ENCODE peak calls at places on chromosomes 2 and 18, in nine cellular contexts. One of them, this sample, is unnamed.
A peak's percentile ranks its signal among the peaks of the same experiment; 100 is the strongest.

GRCh38 chr2:40213071-40213470 is 238.8 kb downstream of the SLC8A1 start:
- DNase-seq in IMR-90: peak; percentile 83
- DNase-seq in OCI-LY7: no peak
- DNase-seq in MM.1S: no peak
- DNase-seq in astrocyte: peak; percentile 70
- DNase-seq in HCT116: no peak
- DNase-seq in PC-9: no peak
- DNase-seq in H9: no peak
- DNase-seq in PC-3: peak; percentile 49
- DNase-seq in this sample: peak; percentile 51

GRCh38 chr2:113278073-113278811 is 479 bp downstream of the PAX8 start:
- DNase-seq in MM.1S: no peak
- DNase-seq in IMR-90: no peak
- DNase-seq in PC-9: no peak
- DNase-seq in HCT116: no peak
- DNase-seq in astrocyte: no peak
- DNase-seq in OCI-LY7: no peak
- DNase-seq in H9: peak; percentile 37
- DNase-seq in PC-3: no peak
- DNase-seq in this sample: no peak

GRCh38 chr2:28391564-28392296 is 928 bp upstream of the FOSL2 start:
- DNase-seq in PC-3: peak; percentile 81
- DNase-seq in MM.1S: peak; percentile 87
- DNase-seq in PC-9: peak; percentile 84
- DNase-seq in HCT116: peak; percentile 65
- DNase-seq in IMR-90: peak; percentile 79
- DNase-seq in H9: peak; percentile 74
- DNase-seq in astrocyte: peak; percentile 80
- DNase-seq in OCI-LY7: peak; percentile 68
- DNase-seq in this sample: peak; percentile 93

GRCh38 chr2:64145119-64145518 is 899 bp upstream of the PELI1 start:
- DNase-seq in HCT116: no peak
- DNase-seq in PC-9: no peak
- DNase-seq in PC-3: no peak
- DNase-seq in OCI-LY7: no peak
- DNase-seq in H9: no peak
- DNase-seq in IMR-90: no peak
- DNase-seq in MM.1S: no peak
- DNase-seq in astrocyte: no peak
- DNase-seq in this sample: no peak

GRCh38 chr2:210502997-210503621 is 26.6 kb upstream of the LANCL1 start:
- DNase-seq in PC-9: peak; percentile 0
- DNase-seq in IMR-90: peak; percentile 49
- DNase-seq in H9: peak; percentile 37
- DNase-seq in astrocyte: peak; percentile 18
- DNase-seq in PC-3: peak; percentile 72
- DNase-seq in OCI-LY7: peak; percentile 48
- DNase-seq in MM.1S: peak; percentile 27
- DNase-seq in HCT116: peak; percentile 13
- DNase-seq in this sample: no peak

GRCh38 chr2:233828546-233829192 is 25.7 kb downstream of the HJURP start:
- DNase-seq in PC-9: no peak
- DNase-seq in IMR-90: no peak
- DNase-seq in astrocyte: no peak
- DNase-seq in H9: peak; percentile 42
- DNase-seq in HCT116: no peak
- DNase-seq in MM.1S: no peak
- DNase-seq in PC-3: no peak
- DNase-seq in OCI-LY7: no peak
- DNase-seq in this sample: peak; percentile 25

GRCh38 chr2:239192975-239193374 is 207.8 kb downstream of the HDAC4 start:
- DNase-seq in OCI-LY7: no peak
- DNase-seq in PC-3: no peak
- DNase-seq in IMR-90: no peak
- DNase-seq in HCT116: no peak
- DNase-seq in astrocyte: no peak
- DNase-seq in H9: no peak
- DNase-seq in PC-9: no peak
- DNase-seq in MM.1S: no peak
- DNase-seq in this sample: peak; percentile 49

GRCh38 chr2:176879596-176879995 is 333.0 kb upstream of the HNRNPA3 start:
- DNase-seq in OCI-LY7: no peak
- DNase-seq in IMR-90: no peak
- DNase-seq in PC-3: no peak
- DNase-seq in MM.1S: no peak
- DNase-seq in HCT116: no peak
- DNase-seq in H9: no peak
- DNase-seq in PC-9: no peak
- DNase-seq in astrocyte: no peak
- DNase-seq in this sample: no peak

GRCh38 chr2:130387804-130388203 is 31.9 kb downstream of the PTPN18 start:
- DNase-seq in OCI-LY7: peak; percentile 55
- DNase-seq in PC-3: no peak
- DNase-seq in IMR-90: no peak
- DNase-seq in HCT116: no peak
- DNase-seq in PC-9: no peak
- DNase-seq in H9: no peak
- DNase-seq in MM.1S: no peak
- DNase-seq in astrocyte: no peak
- DNase-seq in this sample: no peak

GRCh38 chr2:239939736-239940483 is 85.2 kb downstream of the NDUFA10 start:
- DNase-seq in PC-9: no peak
- DNase-seq in astrocyte: no peak
- DNase-seq in HCT116: no peak
- DNase-seq in H9: peak; percentile 14
- DNase-seq in OCI-LY7: no peak
- DNase-seq in IMR-90: no peak
- DNase-seq in PC-3: no peak
- DNase-seq in MM.1S: no peak
- DNase-seq in this sample: peak; percentile 51

GRCh38 chr2:37414470-37414949 is 70.1 kb downstream of the QPCT start:
- DNase-seq in OCI-LY7: peak; percentile 70
- DNase-seq in MM.1S: peak; percentile 75
- DNase-seq in astrocyte: peak; percentile 69
- DNase-seq in IMR-90: peak; percentile 81
- DNase-seq in PC-9: peak; percentile 5
- DNase-seq in HCT116: peak; percentile 42
- DNase-seq in PC-3: peak; percentile 84
- DNase-seq in H9: no peak
- DNase-seq in this sample: peak; percentile 85
- H3K4me2 ChIP-seq in OCI-LY7: no peak overlapping the region
- H3K4me2 ChIP-seq in MM.1S: peak overlapping the region; percentile 31
- H3K4me2 ChIP-seq in astrocyte: peak overlapping the region; percentile 26
- H3K4me2 ChIP-seq in IMR-90: peak overlapping the region; percentile 15
- H3K4me2 ChIP-seq in PC-9: no peak overlapping the region
- H3K4me2 ChIP-seq in HCT116: peak overlapping the region; percentile 11
- H3K4me2 ChIP-seq in PC-3: peak overlapping the region; percentile 25
- H3K4me2 ChIP-seq in H9: no peak overlapping the region
- H3K4me2 ChIP-seq in this sample: no peak overlapping the region

DNA sequence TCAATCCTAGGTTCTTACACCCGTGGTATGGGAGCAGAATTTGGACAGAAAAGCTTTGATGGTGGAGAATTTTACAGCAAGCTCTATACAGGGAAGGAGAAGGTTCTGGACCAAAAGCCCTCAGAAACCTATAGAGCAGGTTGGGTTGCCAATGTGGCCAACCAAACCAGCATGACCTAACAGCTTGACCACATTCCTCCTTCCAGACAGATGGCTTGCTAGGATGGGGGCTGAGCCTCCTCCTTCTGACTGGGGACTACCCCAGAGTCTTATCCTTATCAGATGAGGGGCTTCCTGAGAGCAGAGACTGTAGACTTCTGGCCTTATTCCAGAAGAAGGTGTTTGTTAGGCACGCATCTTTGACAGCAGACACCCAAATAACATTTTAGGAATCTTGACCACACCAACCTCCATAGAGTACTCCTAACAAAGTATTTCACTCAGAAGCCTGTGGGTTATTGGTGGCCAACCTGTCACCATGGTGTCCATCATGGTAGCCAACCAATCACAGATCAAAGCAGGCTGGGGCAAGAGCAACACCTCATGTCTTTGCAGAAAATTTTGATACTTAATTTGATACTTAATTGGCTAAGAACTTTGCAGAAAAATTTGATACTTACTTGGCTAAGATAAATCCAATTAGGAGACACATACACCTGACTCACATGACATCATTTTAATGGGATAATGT is 34.8 kb upstream of the EPAS1 start:
- DNase-seq in astrocyte: no peak
- DNase-seq in MM.1S: no peak
- DNase-seq in PC-9: no peak
- DNase-seq in HCT116: no peak
- DNase-seq in IMR-90: no peak
- DNase-seq in PC-3: no peak
- DNase-seq in H9: no peak
- DNase-seq in OCI-LY7: no peak
- DNase-seq in this sample: no peak
- H2AFZ ChIP-seq in astrocyte: no peak overlapping the region
- H2AFZ ChIP-seq in MM.1S: no peak overlapping the region
- H2AFZ ChIP-seq in PC-9: no peak overlapping the region
- H2AFZ ChIP-seq in HCT116: no peak overlapping the region
- H2AFZ ChIP-seq in IMR-90: no peak overlapping the region
- H2AFZ ChIP-seq in PC-3: no peak overlapping the region
- H2AFZ ChIP-seq in H9: no peak overlapping the region
- H2AFZ ChIP-seq in OCI-LY7: no peak overlapping the region
- H2AFZ ChIP-seq in this sample: no peak overlapping the region

DNA sequence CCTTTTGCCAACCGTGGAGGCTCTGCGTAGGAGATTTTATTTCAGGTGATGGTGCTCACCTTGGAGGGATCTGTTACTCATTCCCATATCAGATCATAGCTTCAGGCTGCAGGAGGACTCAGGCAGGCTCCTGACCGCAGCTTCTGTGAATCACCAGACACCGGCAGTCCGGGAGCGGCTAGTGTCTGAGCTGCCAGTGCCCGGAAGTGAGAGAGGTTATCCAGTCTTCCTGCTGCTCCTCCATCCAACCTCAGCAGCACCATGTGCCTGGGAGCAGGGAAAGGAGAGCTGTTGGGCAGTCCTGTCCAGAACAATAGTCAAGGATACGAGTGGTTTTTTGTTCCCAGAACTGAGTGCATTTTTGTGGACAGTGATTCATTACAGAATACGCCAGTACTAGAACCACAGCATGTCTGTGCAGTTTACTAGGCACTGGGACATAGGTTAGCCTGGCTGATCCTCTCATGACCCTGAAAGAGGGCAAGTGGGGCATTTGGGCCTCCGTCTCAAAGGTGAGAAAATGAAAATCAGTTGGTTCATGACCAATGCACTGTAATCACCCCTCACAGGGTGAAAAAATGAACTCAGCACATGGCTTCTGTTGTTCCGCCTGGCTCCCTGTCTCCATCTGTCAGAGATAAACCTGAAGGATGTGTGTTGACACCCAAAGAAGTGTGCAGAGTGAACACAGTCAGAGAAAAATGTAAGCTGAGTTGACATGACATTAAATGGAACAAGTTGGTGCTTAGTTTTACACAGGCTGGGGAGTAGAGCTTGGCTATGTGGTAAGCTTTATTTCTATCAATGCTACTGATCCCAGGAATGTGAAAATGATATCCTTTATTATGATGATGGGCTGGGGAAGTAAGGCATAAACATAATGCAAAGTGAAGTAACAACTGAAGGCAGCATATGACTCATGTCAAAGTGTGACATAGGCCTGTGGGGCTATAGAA is 12.2 kb downstream of the FHOD3 start:
- DNase-seq in OCI-LY7: no peak
- DNase-seq in HCT116: peak; percentile 82
- DNase-seq in PC-3: peak; percentile 86
- DNase-seq in IMR-90: peak; percentile 98
- DNase-seq in H9: peak; percentile 8
- DNase-seq in MM.1S: no peak
- DNase-seq in astrocyte: peak; percentile 100
- DNase-seq in PC-9: peak; percentile 92
- DNase-seq in this sample: peak; percentile 94
- H3K4me2 ChIP-seq in OCI-LY7: no peak overlapping the region
- H3K4me2 ChIP-seq in HCT116: peak overlapping the region; percentile 74
- H3K4me2 ChIP-seq in PC-3: peak overlapping the region; percentile 54
- H3K4me2 ChIP-seq in IMR-90: peak overlapping the region; percentile 62
- H3K4me2 ChIP-seq in H9: no peak overlapping the region
- H3K4me2 ChIP-seq in MM.1S: no peak overlapping the region
- H3K4me2 ChIP-seq in astrocyte: peak overlapping the region; percentile 83
- H3K4me2 ChIP-seq in PC-9: peak overlapping the region; percentile 74
- H3K4me2 ChIP-seq in this sample: peak overlapping the region; percentile 62

GRCh38 chr18:22173928-22174301 is 4.5 kb downstream of the GATA6 start:
- DNase-seq in OCI-LY7: no peak
- DNase-seq in MM.1S: no peak
- DNase-seq in PC-3: no peak
- DNase-seq in HCT116: no peak
- DNase-seq in astrocyte: no peak
- DNase-seq in H9: peak; percentile 42
- DNase-seq in IMR-90: no peak
- DNase-seq in PC-9: no peak
- DNase-seq in this sample: no peak

GRCh38 chr18:22173221-22173927 is 4.0 kb downstream of the GATA6 start:
- DNase-seq in PC-9: no peak
- DNase-seq in HCT116: no peak
- DNase-seq in OCI-LY7: no peak
- DNase-seq in PC-3: no peak
- DNase-seq in IMR-90: no peak
- DNase-seq in MM.1S: no peak
- DNase-seq in H9: no peak
- DNase-seq in astrocyte: no peak
- DNase-seq in this sample: peak; percentile 78

GRCh38 chr18:22175326-22175725 is 5.9 kb downstream of the GATA6 start:
- DNase-seq in PC-9: no peak
- DNase-seq in MM.1S: no peak
- DNase-seq in IMR-90: no peak
- DNase-seq in PC-3: no peak
- DNase-seq in astrocyte: no peak
- DNase-seq in H9: no peak
- DNase-seq in HCT116: no peak
- DNase-seq in OCI-LY7: no peak
- DNase-seq in this sample: no peak

GRCh38 chr18:22176282-22176621 is 6.9 kb downstream of the GATA6 start:
- DNase-seq in OCI-LY7: no peak
- DNase-seq in H9: no peak
- DNase-seq in PC-9: no peak
- DNase-seq in astrocyte: no peak
- DNase-seq in MM.1S: no peak
- DNase-seq in HCT116: no peak
- DNase-seq in PC-3: no peak
- DNase-seq in IMR-90: no peak
- DNase-seq in this sample: no peak

DNA sequence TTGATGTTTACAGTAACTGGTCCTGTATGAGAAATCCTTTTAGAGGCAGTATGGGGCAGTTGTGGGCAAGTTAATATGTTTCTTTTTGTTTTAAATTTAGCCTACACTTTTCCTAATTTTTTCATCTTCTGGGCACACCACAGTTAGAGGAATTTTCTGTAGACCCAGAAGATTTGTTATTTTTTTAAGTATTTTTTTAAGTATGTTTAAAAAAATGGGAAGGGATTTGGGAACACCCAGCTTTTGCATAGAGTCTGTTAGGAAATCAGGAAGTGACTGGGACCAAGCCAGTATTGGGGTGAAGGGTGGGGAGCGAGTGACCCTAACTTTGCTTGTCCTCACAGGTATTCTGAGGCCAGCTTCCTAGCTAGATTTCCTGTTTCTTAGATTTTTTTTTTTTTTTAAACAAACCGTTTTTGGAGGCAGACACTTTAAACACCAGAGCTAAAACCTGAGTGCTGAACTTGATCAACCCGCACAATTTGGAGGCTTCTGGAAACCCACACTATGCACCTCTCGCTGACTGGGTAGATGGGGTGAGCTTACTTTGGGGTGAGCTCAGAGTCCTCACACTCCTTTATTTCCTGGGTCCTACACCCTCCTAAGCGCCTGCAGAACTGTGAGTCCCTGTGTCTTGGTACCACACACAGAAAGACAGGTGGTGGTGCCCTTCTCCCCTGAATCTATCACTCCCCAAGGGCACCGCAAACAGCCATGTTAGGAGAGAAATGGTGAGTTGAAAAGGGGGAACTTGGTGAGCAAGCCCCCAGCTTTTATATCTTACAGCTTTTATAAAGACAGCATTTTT is 5.2 kb downstream of the GATA6 start:
- DNase-seq in MM.1S: no peak
- DNase-seq in H9: no peak
- DNase-seq in PC-9: no peak
- DNase-seq in HCT116: no peak
- DNase-seq in astrocyte: no peak
- DNase-seq in PC-3: no peak
- DNase-seq in OCI-LY7: no peak
- DNase-seq in IMR-90: no peak
- DNase-seq in this sample: no peak
- H2AFZ ChIP-seq in MM.1S: no peak overlapping the region
- H2AFZ ChIP-seq in H9: no peak overlapping the region
- H2AFZ ChIP-seq in PC-9: no peak overlapping the region
- H2AFZ ChIP-seq in HCT116: no peak overlapping the region
- H2AFZ ChIP-seq in astrocyte: no peak overlapping the region
- H2AFZ ChIP-seq in PC-3: no peak overlapping the region
- H2AFZ ChIP-seq in OCI-LY7: no peak overlapping the region
- H2AFZ ChIP-seq in IMR-90: no peak overlapping the region
- H2AFZ ChIP-seq in this sample: no peak overlapping the region

This sample was measured in osteoblast.